ENCODE peak calls at places on chromosomes 3 and 15, in nine cellular contexts. R, W, P, J, Q, K, E, O and A are unnamed samples.

GRCh38 chr3:123279121-123279520 is 77.4 kb downstream of the SEC22A start:
- DNase-seq in R (no peak), J (no peak), Q (no peak), O (no peak), K (no peak), W (no peak), E (no peak), P (no peak), A (no peak)

GRCh38 chr3:52004906-52005395 is 9.3 kb upstream of the RPL29 start:
- DNase-seq in J (no peak), E (no peak), W (no peak), R (peak; percentile 12), K (no peak), P (no peak), Q (no peak), O (no peak), A (no peak)

GRCh38 chr15:65404196-65404872 is 18.4 kb downstream of the IGDCC4 start:
- DNase-seq in E (no peak), Q (peak; percentile 19), R (no peak), J (no peak), K (no peak), W (no peak), P (no peak), O (no peak), A (no peak)

GRCh38 chr3:5013021-5013906 is 34.0 kb downstream of the BHLHE40 start:
- DNase-seq in R (no peak), O (no peak), K (no peak), Q (no peak), P (no peak), J (no peak), E (peak; percentile 41), W (no peak), A (peak; percentile 65)

GRCh38 chr3:133988631-133989161 is 41.0 kb downstream of the SLCO2A1 start:
- DNase-seq in O (no peak), E (no peak), P (no peak), R (no peak), W (no peak), J (no peak), K (no peak), Q (no peak), A (no peak)

GRCh38 chr3:179706233-179706632 is 53.4 kb downstream of the USP13 start:
- DNase-seq in J (no peak), W (no peak), O (no peak), P (no peak), E (no peak), K (no peak), R (no peak), Q (peak; percentile 61), A (no peak)

GRCh38 chr15:29268706-29269484 is 727 bp downstream of the NSMCE3 start:
- DNase-seq in J (peak; percentile 4), Q (peak; percentile 59), R (peak; percentile 21), E (peak; percentile 43), O (no peak), W (peak; percentile 22), K (peak; percentile 34), P (no peak), A (peak; percentile 30)

GRCh38 chr3:157373783-157374182 is 62.9 kb upstream of the PTX3 start:
- DNase-seq in W (no peak), J (no peak), E (peak; percentile 80), K (no peak), R (no peak), Q (no peak), P (no peak), O (no peak), A (no peak)

GRCh38 chr15:58346361-58346760 is 85.4 kb upstream of the LIPC start:
- DNase-seq in E (peak; percentile 59), K (no peak), W (no peak), R (no peak), P (no peak), O (no peak), Q (no peak), J (no peak), A (no peak)

GRCh38 chr3:168794427-168794826 is 698.7 kb upstream of the GOLIM4 start:
- DNase-seq in O (no peak), E (no peak), Q (no peak), W (no peak), R (no peak), J (no peak), K (no peak), P (no peak), A (no peak)

GRCh38 chr3:101823525-101823924 is 25.8 kb upstream of the NFKBIZ start:
- DNase-seq in O (no peak), Q (no peak), R (no peak), J (no peak), P (no peak), K (no peak), E (peak; percentile 39), W (no peak), A (no peak)

GRCh38 chr3:15606434-15606891 is 4.9 kb downstream of the BTD start:
- DNase-seq in O (no peak), R (no peak), W (no peak), J (no peak), Q (no peak), K (no peak), E (peak; percentile 73), P (no peak), A (no peak)

GRCh38 chr3:14630404-14631100 is 21.0 kb upstream of the CCDC174 start:
- DNase-seq in Q (no peak), P (no peak), J (no peak), O (no peak), R (no peak), K (no peak), E (no peak), W (no peak), A (no peak)

GRCh38 chr3:62370112-62371031 is 3.0 kb downstream of the FEZF2 start:
- DNase-seq in Q (no peak), E (no peak), P (no peak), O (no peak), R (no peak), W (no peak), K (no peak), J (no peak), A (no peak)

GRCh38 chr3:40753956-40754355 is 229.2 kb downstream of the ZNF621 start:
- DNase-seq in P (no peak), Q (no peak), K (no peak), E (no peak), W (no peak), R (no peak), O (no peak), J (no peak), A (no peak)